ENCODE peak calls at places on chromosome 20, in five cellular contexts. One of them, this sample, is unnamed.

GRCh38 chr20:48467622-48468021 is 360.2 kb downstream of the PREX1 start:
- DNase-seq in GM06990: peak
- DNase-seq in activated CD8-positive, alpha-beta T cell treated with anti-CD3 and anti-CD28 coated beads for 36 hours: peak
- DNase-seq in ascending aorta: no peak
- DNase-seq in brain microvascular endothelial cell: no peak
- DNase-seq in this sample: peak

GRCh38 chr20:43508604-43509040 is 1.1 kb downstream of the L3MBTL1 start:
- DNase-seq in activated CD8-positive, alpha-beta T cell treated with anti-CD3 and anti-CD28 coated beads for 36 hours: no peak
- DNase-seq in brain microvascular endothelial cell: peak
- DNase-seq in GM06990: no peak
- DNase-seq in ascending aorta: no peak
- DNase-seq in this sample: peak

GRCh38 chr20:57770852-57771746 is 61.3 kb upstream of the PMEPA1 start:
- DNase-seq in activated CD8-positive, alpha-beta T cell treated with anti-CD3 and anti-CD28 coated beads for 36 hours: no peak
- DNase-seq in brain microvascular endothelial cell: no peak
- DNase-seq in ascending aorta: peak
- DNase-seq in GM06990: no peak
- DNase-seq in this sample: no peak

GRCh38 chr20:23920936-23921335 is 41.4 kb upstream of the CST5 start:
- DNase-seq in activated CD8-positive, alpha-beta T cell treated with anti-CD3 and anti-CD28 coated beads for 36 hours: no peak
- DNase-seq in ascending aorta: no peak
- DNase-seq in GM06990: no peak
- DNase-seq in brain microvascular endothelial cell: no peak
- DNase-seq in this sample: no peak

GRCh38 chr20:53718622-53719021 is 125.0 kb upstream of the ZNF217 start:
- DNase-seq in brain microvascular endothelial cell: no peak
- DNase-seq in ascending aorta: no peak
- DNase-seq in GM06990: no peak
- DNase-seq in activated CD8-positive, alpha-beta T cell treated with anti-CD3 and anti-CD28 coated beads for 36 hours: no peak
- DNase-seq in this sample: no peak

GRCh38 chr20:37311710-37312355 is 22.4 kb downstream of the MANBAL start:
- DNase-seq in ascending aorta: no peak
- DNase-seq in GM06990: no peak
- DNase-seq in brain microvascular endothelial cell: no peak
- DNase-seq in activated CD8-positive, alpha-beta T cell treated with anti-CD3 and anti-CD28 coated beads for 36 hours: no peak
- DNase-seq in this sample: no peak

GRCh38 chr20:19314619-19315018 is 102.2 kb downstream of the SLC24A3 start:
- DNase-seq in brain microvascular endothelial cell: no peak
- DNase-seq in GM06990: no peak
- DNase-seq in activated CD8-positive, alpha-beta T cell treated with anti-CD3 and anti-CD28 coated beads for 36 hours: no peak
- DNase-seq in ascending aorta: no peak
- DNase-seq in this sample: no peak

GRCh38 chr20:25126630-25127029 is 44.7 kb upstream of the VSX1 start:
- DNase-seq in activated CD8-positive, alpha-beta T cell treated with anti-CD3 and anti-CD28 coated beads for 36 hours: no peak
- DNase-seq in GM06990: no peak
- DNase-seq in ascending aorta: no peak
- DNase-seq in brain microvascular endothelial cell: no peak
- DNase-seq in this sample: no peak

GRCh38 chr20:48339147-48339985 is 488.4 kb downstream of the PREX1 start:
- DNase-seq in GM06990: peak
- DNase-seq in ascending aorta: no peak
- DNase-seq in brain microvascular endothelial cell: peak
- DNase-seq in activated CD8-positive, alpha-beta T cell treated with anti-CD3 and anti-CD28 coated beads for 36 hours: no peak
- DNase-seq in this sample: peak

GRCh38 chr20:58219342-58219700 is 9.1 kb downstream of the ANKRD60 start:
- DNase-seq in ascending aorta: no peak
- DNase-seq in brain microvascular endothelial cell: peak
- DNase-seq in GM06990: no peak
- DNase-seq in activated CD8-positive, alpha-beta T cell treated with anti-CD3 and anti-CD28 coated beads for 36 hours: no peak
- DNase-seq in this sample: no peak

GRCh38 chr20:29878281-29878741 is 1379.2 kb upstream of the DEFB115 start:
- DNase-seq in activated CD8-positive, alpha-beta T cell treated with anti-CD3 and anti-CD28 coated beads for 36 hours: no peak
- DNase-seq in brain microvascular endothelial cell: no peak
- DNase-seq in GM06990: peak
- DNase-seq in ascending aorta: no peak
- DNase-seq in this sample: peak

GRCh38 chr20:3818155-3819151 is 1.9 kb upstream of the AP5S1 start:
- DNase-seq in GM06990: no peak
- DNase-seq in activated CD8-positive, alpha-beta T cell treated with anti-CD3 and anti-CD28 coated beads for 36 hours: no peak
- DNase-seq in brain microvascular endothelial cell: peak
- DNase-seq in ascending aorta: peak
- DNase-seq in this sample: peak

DNA sequence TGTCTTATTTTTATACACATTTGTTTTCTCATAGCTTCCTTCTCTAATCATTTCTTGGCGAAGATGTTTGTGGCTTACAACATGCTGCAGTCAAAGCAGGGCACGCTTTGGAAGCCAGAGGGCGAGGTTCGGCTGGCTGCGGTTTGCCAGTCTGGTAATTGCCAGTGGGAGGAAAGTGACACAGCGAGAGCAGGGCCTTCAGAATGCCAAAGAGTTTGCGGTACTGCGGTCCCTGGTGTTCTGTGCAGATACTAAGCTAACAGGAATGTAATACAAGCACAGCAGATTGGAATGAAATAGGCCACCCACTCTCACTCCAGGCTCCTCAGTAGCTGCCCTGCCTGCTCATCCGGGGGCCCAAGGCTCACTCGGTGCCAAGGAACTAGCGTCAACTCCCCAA is 58.7 kb upstream of the TGM3 start:
- DNase-seq in activated CD8-positive, alpha-beta T cell treated with anti-CD3 and anti-CD28 coated beads for 36 hours: no peak
- DNase-seq in ascending aorta: peak
- DNase-seq in brain microvascular endothelial cell: peak
- DNase-seq in GM06990: no peak
- DNase-seq in this sample: no peak
- TF ChIP-seq CTCF in activated CD8-positive, alpha-beta T cell treated with anti-CD3 and anti-CD28 coated beads for 36 hours: no peak
- TF ChIP-seq CTCF in ascending aorta: peak
- TF ChIP-seq CTCF in brain microvascular endothelial cell: no peak
- TF ChIP-seq CTCF in GM06990: no peak
- TF ChIP-seq CTCF in this sample: no peak

GRCh38 chr20:50335105-50335504 is 144.5 kb downstream of the CEBPB start:
- DNase-seq in GM06990: no peak
- DNase-seq in activated CD8-positive, alpha-beta T cell treated with anti-CD3 and anti-CD28 coated beads for 36 hours: peak
- DNase-seq in brain microvascular endothelial cell: peak
- DNase-seq in ascending aorta: no peak
- DNase-seq in this sample: peak
- TF ChIP-seq CTCF in GM06990: no peak
- TF ChIP-seq CTCF in activated CD8-positive, alpha-beta T cell treated with anti-CD3 and anti-CD28 coated beads for 36 hours: no peak
- TF ChIP-seq CTCF in brain microvascular endothelial cell: no peak
- TF ChIP-seq CTCF in ascending aorta: no peak
- TF ChIP-seq CTCF in this sample: no peak

GRCh38 chr20:40865095-40865494 is 163.5 kb upstream of the TOP1 start:
- DNase-seq in GM06990: no peak
- DNase-seq in ascending aorta: no peak
- DNase-seq in activated CD8-positive, alpha-beta T cell treated with anti-CD3 and anti-CD28 coated beads for 36 hours: no peak
- DNase-seq in brain microvascular endothelial cell: no peak
- DNase-seq in this sample: no peak
- TF ChIP-seq CTCF in GM06990: no peak
- TF ChIP-seq CTCF in ascending aorta: no peak
- TF ChIP-seq CTCF in activated CD8-positive, alpha-beta T cell treated with anti-CD3 and anti-CD28 coated beads for 36 hours: no peak
- TF ChIP-seq CTCF in brain microvascular endothelial cell: no peak
- TF ChIP-seq CTCF in this sample: no peak

GRCh38 chr20:288956-289692 is 1.4 kb downstream of the C20orf96 start:
- DNase-seq in activated CD8-positive, alpha-beta T cell treated with anti-CD3 and anti-CD28 coated beads for 36 hours: no peak
- DNase-seq in GM06990: no peak
- DNase-seq in ascending aorta: no peak
- DNase-seq in brain microvascular endothelial cell: no peak
- DNase-seq in this sample: no peak

GRCh38 chr20:294602-295001 is 2.8 kb upstream of the ZCCHC3 start:
- DNase-seq in GM06990: no peak
- DNase-seq in ascending aorta: no peak
- DNase-seq in activated CD8-positive, alpha-beta T cell treated with anti-CD3 and anti-CD28 coated beads for 36 hours: no peak
- DNase-seq in brain microvascular endothelial cell: no peak
- DNase-seq in this sample: no peak

GRCh38 chr20:289693-290080 is 863 bp downstream of the C20orf96 start:
- DNase-seq in activated CD8-positive, alpha-beta T cell treated with anti-CD3 and anti-CD28 coated beads for 36 hours: no peak
- DNase-seq in GM06990: no peak
- DNase-seq in brain microvascular endothelial cell: no peak
- DNase-seq in ascending aorta: no peak
- DNase-seq in this sample: no peak

GRCh38 chr20:286508-286907 is 4.0 kb downstream of the C20orf96 start:
- DNase-seq in GM06990: no peak
- DNase-seq in ascending aorta: no peak
- DNase-seq in activated CD8-positive, alpha-beta T cell treated with anti-CD3 and anti-CD28 coated beads for 36 hours: no peak
- DNase-seq in brain microvascular endothelial cell: no peak
- DNase-seq in this sample: no peak

GRCh38 chr20:290081-290831 is at the start of gene C20orf96:
- DNase-seq in ascending aorta: peak
- DNase-seq in activated CD8-positive, alpha-beta T cell treated with anti-CD3 and anti-CD28 coated beads for 36 hours: peak
- DNase-seq in brain microvascular endothelial cell: peak
- DNase-seq in GM06990: peak
- DNase-seq in this sample: peak
- TF ChIP-seq CTCF in ascending aorta: peak
- TF ChIP-seq CTCF in activated CD8-positive, alpha-beta T cell treated with anti-CD3 and anti-CD28 coated beads for 36 hours: no peak
- TF ChIP-seq CTCF in brain microvascular endothelial cell: peak
- TF ChIP-seq CTCF in GM06990: peak
- TF ChIP-seq CTCF in this sample: peak

GRCh38 chr20:64238851-64239387 is 16.6 kb upstream of the PCMTD2 start:
- DNase-seq in brain microvascular endothelial cell: no peak
- DNase-seq in GM06990: peak
- DNase-seq in activated CD8-positive, alpha-beta T cell treated with anti-CD3 and anti-CD28 coated beads for 36 hours: peak
- DNase-seq in ascending aorta: no peak
- DNase-seq in this sample: peak
- TF ChIP-seq CTCF in brain microvascular endothelial cell: no peak
- TF ChIP-seq CTCF in GM06990: peak
- TF ChIP-seq CTCF in activated CD8-positive, alpha-beta T cell treated with anti-CD3 and anti-CD28 coated beads for 36 hours: no peak
- TF ChIP-seq CTCF in ascending aorta: no peak
- TF ChIP-seq CTCF in this sample: no peak

GRCh38 chr20:35568645-35569044 is 26.8 kb downstream of the ERGIC3 start:
- DNase-seq in brain microvascular endothelial cell: no peak
- DNase-seq in ascending aorta: no peak
- DNase-seq in activated CD8-positive, alpha-beta T cell treated with anti-CD3 and anti-CD28 coated beads for 36 hours: peak
- DNase-seq in GM06990: no peak
- DNase-seq in this sample: no peak
- TF ChIP-seq CTCF in brain microvascular endothelial cell: peak
- TF ChIP-seq CTCF in ascending aorta: no peak
- TF ChIP-seq CTCF in activated CD8-positive, alpha-beta T cell treated with anti-CD3 and anti-CD28 coated beads for 36 hours: peak
- TF ChIP-seq CTCF in GM06990: peak
- TF ChIP-seq CTCF in this sample: no peak

DNA sequence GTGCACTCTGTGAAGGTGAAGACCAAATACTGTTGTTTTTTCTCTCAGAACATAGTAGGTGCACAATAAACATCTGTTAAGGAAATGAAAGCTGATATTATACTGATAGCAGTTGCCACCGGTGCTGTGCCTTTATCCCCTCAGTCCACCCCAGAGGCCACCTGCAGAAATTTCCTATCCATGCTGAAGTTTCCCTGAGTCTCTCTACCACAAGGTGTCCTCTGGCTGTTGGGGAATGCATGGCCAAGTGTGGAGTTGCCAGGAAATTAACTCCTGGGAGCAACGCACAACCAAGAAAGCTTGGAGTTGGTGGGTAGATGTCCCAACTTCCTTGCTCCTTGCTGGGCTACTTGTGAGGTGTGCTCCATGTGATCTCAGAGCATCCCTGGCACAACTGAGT is 114.2 kb downstream of the LAMP5 start:
- DNase-seq in activated CD8-positive, alpha-beta T cell treated with anti-CD3 and anti-CD28 coated beads for 36 hours: no peak
- DNase-seq in brain microvascular endothelial cell: no peak
- DNase-seq in GM06990: no peak
- DNase-seq in ascending aorta: no peak
- DNase-seq in this sample: no peak
- TF ChIP-seq CTCF in activated CD8-positive, alpha-beta T cell treated with anti-CD3 and anti-CD28 coated beads for 36 hours: no peak
- TF ChIP-seq CTCF in brain microvascular endothelial cell: no peak
- TF ChIP-seq CTCF in GM06990: no peak
- TF ChIP-seq CTCF in ascending aorta: no peak
- TF ChIP-seq CTCF in this sample: no peak

DNA sequence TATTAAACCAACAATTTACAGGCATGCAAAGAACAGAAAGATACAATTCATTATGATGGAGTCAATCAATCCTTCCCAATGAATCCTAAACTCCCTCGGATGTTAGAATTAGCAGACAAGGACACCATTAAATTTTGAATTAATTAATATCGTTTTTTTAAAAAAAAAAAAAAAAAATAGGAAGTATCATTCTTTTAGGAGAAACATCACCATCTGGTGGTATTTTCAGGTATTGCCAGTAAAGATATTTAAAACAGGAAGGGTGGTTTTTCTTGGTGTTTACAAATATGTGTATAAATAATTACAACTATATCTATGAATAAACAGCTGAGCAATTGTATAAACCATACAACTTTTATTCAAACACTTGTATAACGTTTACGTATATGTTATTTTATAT is 564.4 kb downstream of the HAO1 start:
- DNase-seq in activated CD8-positive, alpha-beta T cell treated with anti-CD3 and anti-CD28 coated beads for 36 hours: no peak
- DNase-seq in brain microvascular endothelial cell: no peak
- DNase-seq in ascending aorta: no peak
- DNase-seq in GM06990: no peak
- DNase-seq in this sample: no peak
- TF ChIP-seq CTCF in activated CD8-positive, alpha-beta T cell treated with anti-CD3 and anti-CD28 coated beads for 36 hours: peak
- TF ChIP-seq CTCF in brain microvascular endothelial cell: peak
- TF ChIP-seq CTCF in ascending aorta: peak
- TF ChIP-seq CTCF in GM06990: peak
- TF ChIP-seq CTCF in this sample: peak

GRCh38 chr20:7108929-7109328 is 341.4 kb downstream of the BMP2 start:
- DNase-seq in GM06990: no peak
- DNase-seq in activated CD8-positive, alpha-beta T cell treated with anti-CD3 and anti-CD28 coated beads for 36 hours: no peak
- DNase-seq in brain microvascular endothelial cell: no peak
- DNase-seq in ascending aorta: no peak
- DNase-seq in this sample: no peak

DNA sequence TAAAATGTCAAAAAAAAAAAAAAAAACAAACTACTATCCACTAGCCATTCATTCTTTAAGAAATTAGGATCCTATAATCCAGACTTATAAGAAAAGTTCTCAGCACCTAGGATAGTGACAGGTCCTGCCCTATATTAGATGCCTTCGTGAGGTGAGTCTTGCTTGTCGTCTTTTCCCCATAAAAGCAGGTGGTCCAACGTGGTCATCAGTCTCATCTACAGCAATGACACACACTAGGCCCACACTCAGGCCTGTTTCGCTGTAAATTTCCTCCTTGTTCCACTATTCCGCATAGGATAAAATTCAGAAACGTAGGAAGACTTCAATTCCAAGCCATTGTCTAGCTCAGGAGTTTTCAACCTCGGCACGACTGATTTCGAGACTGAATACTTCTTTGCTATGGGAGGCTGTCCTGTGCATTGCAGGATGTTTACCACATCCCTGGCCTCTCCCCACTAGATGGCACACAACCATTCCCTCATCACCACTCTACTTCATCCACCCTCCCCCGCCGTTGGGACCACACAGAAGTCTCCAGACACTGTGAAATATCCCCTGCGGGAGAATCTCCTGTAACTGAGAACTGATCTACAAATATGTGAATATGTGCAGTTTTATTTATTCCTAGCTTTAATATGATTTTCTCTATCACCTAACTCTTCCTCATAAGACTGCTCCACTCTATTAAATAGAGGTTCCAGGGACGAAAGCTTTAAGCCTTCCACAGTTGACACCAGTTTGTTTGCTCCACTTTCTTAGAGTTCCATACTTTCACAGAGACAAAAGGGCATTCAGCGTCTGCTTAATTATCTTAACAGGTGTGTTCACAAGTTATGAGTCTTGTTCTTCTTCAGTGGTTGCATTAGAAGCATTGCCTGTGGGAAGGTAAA is 346.3 kb downstream of the BMP2 start:
- DNase-seq in GM06990: no peak
- DNase-seq in activated CD8-positive, alpha-beta T cell treated with anti-CD3 and anti-CD28 coated beads for 36 hours: peak
- DNase-seq in ascending aorta: no peak
- DNase-seq in brain microvascular endothelial cell: peak
- DNase-seq in this sample: no peak
- TF ChIP-seq CTCF in GM06990: no peak
- TF ChIP-seq CTCF in activated CD8-positive, alpha-beta T cell treated with anti-CD3 and anti-CD28 coated beads for 36 hours: no peak
- TF ChIP-seq CTCF in ascending aorta: no peak
- TF ChIP-seq CTCF in brain microvascular endothelial cell: peak
- TF ChIP-seq CTCF in this sample: no peak